ENCODE peak calls at places on chromosomes 7 and 10, in five cellular contexts. E, C, Z, H and A are unnamed samples.

GRCh38 chr7:4083513-4083912 is 598.6 kb upstream of the FOXK1 start:
- DNase-seq in C (no peak), Z (no peak), H (no peak), E (no peak), A (no peak)

GRCh38 chr7:150855046-150855445 is 2.7 kb downstream of the AOC1 start:
- DNase-seq in Z (no peak), H (no peak), E (no peak), C (no peak), A (no peak)

GRCh38 chr10:122147731-122148130 is 123.4 kb upstream of the BTBD16 start:
- DNase-seq in H (no peak), C (no peak), E (no peak), Z (no peak), A (no peak)

GRCh38 chr7:50855526-50855925 is 72.8 kb upstream of the GRB10 start:
- DNase-seq in H (no peak), C (no peak), Z (no peak), E (no peak), A (no peak)

GRCh38 chr7:39353615-39354376 is 212.4 kb upstream of the YAE1 start:
- DNase-seq in E (no peak), C (no peak), H (no peak), Z (peak), A (no peak)

GRCh38 chr10:1368772-1369171 is 312.6 kb downstream of the WDR37 start:
- DNase-seq in Z (no peak), E (no peak), C (no peak), H (peak), A (no peak)

GRCh38 chr7:74625446-74625845 is 32.1 kb upstream of the GTF2I start:
- DNase-seq in H (no peak), E (no peak), C (peak), Z (no peak), A (no peak)

GRCh38 chr7:69982197-69982596 is 383.9 kb downstream of the AUTS2 start:
- DNase-seq in C (no peak), E (no peak), H (no peak), Z (no peak), A (no peak)

GRCh38 chr7:95511716-95512260 is 26.0 kb downstream of the ASB4 start:
- DNase-seq in Z (peak), H (peak), C (peak), E (peak), A (peak)

GRCh38 chr7:45021604-45022296 is 21.7 kb downstream of the CCM2 start:
- DNase-seq in E (no peak), H (peak), Z (no peak), C (peak), A (no peak)

GRCh38 chr7:159027091-159027802 is 117.4 kb downstream of the VIPR2 start:
- DNase-seq in Z (no peak), C (no peak), E (peak), H (no peak), A (no peak)

GRCh38 chr10:33422779-33423520 is 88.5 kb upstream of the NRP1 start:
- DNase-seq in H (no peak), E (no peak), Z (no peak), C (no peak), A (no peak)

GRCh38 chr7:129949292-129950133 is 3.2 kb downstream of the UBE2H start:
- DNase-seq in E (no peak), Z (no peak), H (peak), C (peak), A (no peak)

GRCh38 chr10:74957199-74958084 is 131.0 kb downstream of the KAT6B start:
- DNase-seq in E (no peak), H (no peak), Z (no peak), C (no peak), A (no peak)

GRCh38 chr10:46286991-46287693 is at the start of gene ANTXRL:
- DNase-seq in H (no peak), E (no peak), C (no peak), Z (no peak), A (no peak)

GRCh38 chr10:129637841-129638240 is 170.8 kb downstream of the MGMT start:
- DNase-seq in H (no peak), E (no peak), C (no peak), Z (no peak), A (no peak)

GRCh38 chr10:77320852-77321496 is 316.6 kb downstream of the KCNMA1 start:
- DNase-seq in H (no peak), C (peak), E (no peak), Z (no peak), A (no peak)

GRCh38 chr7:149854611-149855367 is 16.6 kb downstream of the ZNF862 start:
- DNase-seq in H (no peak), Z (peak), E (no peak), C (peak), A (peak)

GRCh38 chr10:79164075-79164474 is 95.3 kb downstream of the ZMIZ1 start:
- DNase-seq in Z (no peak), E (no peak), C (no peak), H (no peak), A (no peak)

GRCh38 chr10:74683621-74684114 is 142.7 kb upstream of the KAT6B start:
- DNase-seq in H (peak), C (no peak), Z (no peak), E (no peak), A (peak)

GRCh38 chr7:90262438-90262837 is 17.5 kb downstream of the CFAP69 start:
- DNase-seq in C (peak), H (peak), Z (no peak), E (no peak), A (peak)

GRCh38 chr7:133310232-133310852 is 57.5 kb downstream of the EXOC4 start:
- DNase-seq in H (no peak), C (no peak), Z (no peak), E (no peak), A (peak)

GRCh38 chr10:71006497-71006896 is 118.1 kb upstream of the PCBD1 start:
- DNase-seq in C (no peak), E (no peak), Z (no peak), H (no peak), A (no peak)

GRCh38 chr10:79342811-79343541 is 4.3 kb upstream of the PPIF start:
- DNase-seq in E (no peak), C (no peak), Z (no peak), H (no peak), A (no peak)

GRCh38 chr10:96380821-96381220 is 22.0 kb upstream of the OPALIN start:
- DNase-seq in C (peak), E (no peak), Z (peak), H (no peak), A (no peak)

GRCh38 chr7:17347426-17347825 is 49.0 kb downstream of the AHR start:
- DNase-seq in Z (no peak), E (no peak), H (no peak), C (no peak), A (no peak)

GRCh38 chr10:22851865-22852239 is 76.0 kb upstream of the ARMC3 start:
- DNase-seq in E (no peak), H (no peak), Z (no peak), C (no peak), A (no peak)

GRCh38 chr10:102834143-102834542 is 3.1 kb downstream of the CYP17A1 start:
- DNase-seq in H (no peak), C (no peak), E (no peak), Z (no peak), A (no peak)

GRCh38 chr10:44517635-44518034 is 132.7 kb upstream of the CXCL12 start:
- DNase-seq in Z (no peak), C (no peak), H (peak), E (no peak), A (no peak)

GRCh38 chr10:44974628-44975431 is 3.8 kb downstream of the DEPP1 start:
- DNase-seq in C (peak), H (peak), Z (peak), E (peak), A (no peak)

GRCh38 chr7:5005066-5005465 is 40.6 kb upstream of the RBAK start:
- DNase-seq in E (no peak), Z (no peak), C (no peak), H (no peak), A (no peak)

GRCh38 chr10:95508730-95509129 is 52.4 kb downstream of the SORBS1 start:
- DNase-seq in E (no peak), Z (no peak), H (no peak), C (no peak), A (no peak)

GRCh38 chr7:66348531-66348930 is 143.4 kb downstream of the TPST1 start:
- DNase-seq in C (no peak), H (no peak), Z (no peak), E (no peak), A (no peak)

GRCh38 chr7:118918556-118918955 is 694.1 kb downstream of the ANKRD7 start:
- DNase-seq in Z (no peak), C (no peak), E (no peak), H (peak), A (peak)